ENCODE peak calls at places on chromosome 2, in ten cellular contexts. O, S, J, B, A, Y, H, Z, L and X are unnamed samples.

GRCh38 chr2:193743089-193743488 is 1548.4 kb upstream of the TMEFF2 start:
- DNase-seq in Z (peak; percentile 96), H (no peak), Y (no peak), J (no peak), B (no peak), O (no peak), A (no peak), S (no peak), L (no peak), X (peak; percentile 90)

GRCh38 chr2:8202139-8202538 is 479.7 kb upstream of the ID2 start:
- DNase-seq in S (no peak), J (no peak), Z (peak; percentile 62), B (no peak), L (no peak), O (no peak), A (no peak), H (peak; percentile 43), Y (no peak), X (peak; percentile 71)

GRCh38 chr2:65997941-65998340 is 437.0 kb upstream of the MEIS1 start:
- DNase-seq in O (no peak), Y (no peak), S (no peak), H (no peak), Z (no peak), J (no peak), A (no peak), L (no peak), B (no peak), X (no peak)

GRCh38 chr2:29753676-29754444 is 167.5 kb downstream of the ALK start:
- DNase-seq in O (no peak), Y (no peak), Z (no peak), S (no peak), J (no peak), L (no peak), B (no peak), H (no peak), A (no peak), X (no peak)

GRCh38 chr2:121334581-121335293 is 49.7 kb upstream of the TFCP2L1 start:
- DNase-seq in A (no peak), J (no peak), Z (no peak), S (no peak), H (no peak), L (no peak), B (no peak), O (no peak), Y (no peak), X (no peak)

GRCh38 chr2:46748121-46748520 is 167.5 kb downstream of the MCFD2 start:
- DNase-seq in J (no peak), L (no peak), O (no peak), A (no peak), Z (no peak), B (no peak), Y (no peak), H (no peak), S (no peak), X (no peak)

GRCh38 chr2:19614066-19614465 is 255.6 kb upstream of the OSR1 start:
- DNase-seq in Z (no peak), A (no peak), O (peak; percentile 77), H (no peak), S (no peak), J (no peak), L (no peak), Y (no peak), B (no peak), X (no peak)

GRCh38 chr2:36785179-36785795 is 88.8 kb downstream of the VIT start:
- DNase-seq in J (peak; percentile 63), H (peak; percentile 70), S (peak; percentile 51), Y (peak; percentile 71), B (peak; percentile 31), L (peak; percentile 76), Z (peak; percentile 66), A (peak; percentile 28), O (peak; percentile 66), X (peak; percentile 23)

GRCh38 chr2:28407131-28407975 is 14.7 kb downstream of the FOSL2 start:
- DNase-seq in Z (no peak), L (no peak), A (no peak), O (no peak), H (no peak), B (no peak), Y (no peak), J (no peak), S (no peak), X (no peak)

GRCh38 chr2:120499784-120500495 is 154.0 kb downstream of the INHBB start:
- DNase-seq in J (no peak), B (no peak), A (no peak), Y (no peak), Z (no peak), L (no peak), O (no peak), S (no peak), H (no peak), X (no peak)

GRCh38 chr2:59892398-59892797 is 661.1 kb downstream of the BCL11A start:
- DNase-seq in Z (peak; percentile 99), Y (no peak), S (no peak), L (no peak), O (no peak), B (no peak), J (no peak), H (no peak), A (no peak), X (peak; percentile 46)

GRCh38 chr2:204180671-204181070 is 244.1 kb downstream of the ICOS start:
- DNase-seq in J (no peak), Z (no peak), L (no peak), A (no peak), H (no peak), S (no peak), O (no peak), B (no peak), Y (no peak), X (peak; percentile 82)

GRCh38 chr2:214504599-214505376 is 93.9 kb downstream of the VWC2L start:
- DNase-seq in S (no peak), H (no peak), A (no peak), J (no peak), O (no peak), L (no peak), Z (no peak), B (no peak), Y (no peak), X (no peak)

GRCh38 chr2:143259368-143259958 is 130.2 kb downstream of the ARHGAP15 start:
- DNase-seq in J (peak; percentile 51), L (peak; percentile 62), H (peak; percentile 49), S (peak; percentile 62), B (peak; percentile 56), Y (peak; percentile 76), Z (peak; percentile 72), A (no peak), O (peak; percentile 38), X (peak; percentile 33)

GRCh38 chr2:56263876-56264275 is 80.1 kb downstream of the CCDC85A start:
- DNase-seq in S (no peak), A (peak; percentile 44), O (peak; percentile 15), L (no peak), J (no peak), B (no peak), Z (no peak), Y (no peak), H (no peak), X (no peak)

GRCh38 chr2:15965564-15966019 is 25.2 kb downstream of the MYCN start:
- DNase-seq in S (no peak), L (no peak), A (no peak), O (no peak), Z (no peak), Y (no peak), B (peak; percentile 40), J (no peak), H (no peak), X (no peak)

GRCh38 chr2:113888641-113889470 is 1.0 kb upstream of the ACTR3 start:
- DNase-seq in B (no peak), L (no peak), H (no peak), O (no peak), A (no peak), S (no peak), J (no peak), Y (no peak), Z (no peak), X (no peak)

GRCh38 chr2:226847511-226847910 is 11.7 kb downstream of the RHBDD1 start:
- DNase-seq in S (no peak), B (no peak), H (no peak), L (no peak), Y (no peak), A (no peak), Z (no peak), J (no peak), O (no peak), X (no peak)

GRCh38 chr2:231198291-231199173 is at the start of gene ARMC9:
- DNase-seq in J (peak; percentile 64), S (peak; percentile 69), Z (peak; percentile 85), Y (peak; percentile 84), L (peak; percentile 76), H (peak; percentile 86), B (peak; percentile 48), O (peak; percentile 72), A (peak; percentile 36), X (peak; percentile 60)

GRCh38 chr2:121519732-121520640 is 10.7 kb upstream of the RNU4ATAC start:
- DNase-seq in Z (no peak), S (no peak), B (no peak), O (peak; percentile 75), L (no peak), J (peak; percentile 65), Y (no peak), A (no peak), H (no peak), X (no peak)

GRCh38 chr2:29382486-29382885 is 267.3 kb downstream of the CLIP4 start:
- DNase-seq in L (no peak), Z (no peak), J (no peak), A (no peak), H (no peak), S (no peak), B (no peak), O (no peak), Y (no peak), X (no peak)

GRCh38 chr2:99621106-99621505 is 131.3 kb upstream of the REV1 start:
- DNase-seq in Y (no peak), O (no peak), H (no peak), Z (no peak), S (no peak), B (no peak), J (no peak), L (no peak), A (no peak), X (no peak)

GRCh38 chr2:181891966-181892794 is 650 bp downstream of the ITPRID2 start:
- DNase-seq in Y (peak; percentile 83), B (peak; percentile 29), A (peak; percentile 62), L (peak; percentile 66), J (peak; percentile 62), S (peak; percentile 57), H (peak; percentile 86), Z (peak; percentile 72), O (peak; percentile 82), X (peak; percentile 61)

GRCh38 chr2:231604685-231605606 is 12.3 kb downstream of the TEX44 start:
- DNase-seq in A (peak; percentile 72), B (peak; percentile 85), Z (peak; percentile 97), O (peak; percentile 94), Y (peak; percentile 100), J (peak; percentile 100), H (peak; percentile 94), L (peak; percentile 98), S (peak; percentile 95), X (peak; percentile 95)

GRCh38 chr2:96103388-96103705 is 13.0 kb downstream of the ADRA2B start:
- DNase-seq in O (no peak), J (no peak), Y (peak; percentile 19), S (no peak), H (no peak), L (no peak), A (no peak), Z (no peak), B (no peak), X (no peak)

GRCh38 chr2:160984426-160985077 is 175.7 kb upstream of the TANK start:
- DNase-seq in J (no peak), S (no peak), Z (no peak), L (no peak), H (no peak), B (no peak), A (no peak), O (no peak), Y (no peak), X (no peak)

GRCh38 chr2:239826376-239826775 is 198.8 kb downstream of the NDUFA10 start:
- DNase-seq in O (no peak), Z (no peak), J (no peak), Y (peak; percentile 9), B (no peak), A (no peak), L (no peak), S (no peak), H (no peak), X (no peak)

GRCh38 chr2:38583524-38583923 is 19.2 kb downstream of the HNRNPLL start:
- DNase-seq in L (no peak), A (no peak), Z (no peak), O (no peak), H (no peak), J (no peak), B (no peak), S (no peak), Y (no peak), X (no peak)